ENCODE peak calls at places on chromosome 1, in seven cellular contexts. I, Z, U, J, Q, B and M are unnamed samples.

GRCh38 chr1:8026153-8026975 is at the start of gene ERRFI1:
- DNase-seq in J (peak; percentile 85), I (peak; percentile 93), U (no peak), Q (peak; percentile 95), B (peak; percentile 91), Z (peak; percentile 84), M (peak; percentile 97)

GRCh38 chr1:163066686-163067085 is 2.5 kb upstream of the RGS4 start:
- DNase-seq in Z (no peak), I (no peak), U (no peak), B (no peak), J (no peak), Q (no peak), M (no peak)

GRCh38 chr1:78790174-78790573 is 140.5 kb downstream of the IFI44 start:
- DNase-seq in U (no peak), B (no peak), Z (no peak), Q (no peak), J (no peak), I (no peak), M (no peak)

GRCh38 chr1:161816201-161816600 is 50.1 kb downstream of the ATF6 start:
- DNase-seq in Z (peak; percentile 55), U (peak; percentile 39), B (peak; percentile 15), Q (no peak), J (no peak), I (no peak), M (peak; percentile 27)

GRCh38 chr1:23368562-23369334 is 888 bp downstream of the ZNF436 start:
- DNase-seq in B (peak; percentile 92), J (peak; percentile 81), Q (peak; percentile 93), I (peak; percentile 87), Z (peak; percentile 90), U (peak; percentile 78), M (peak; percentile 95)

GRCh38 chr1:10889628-10890353 is 93.3 kb upstream of the CASZ1 start:
- DNase-seq in J (no peak), I (no peak), B (no peak), Q (no peak), U (no peak), Z (no peak), M (peak; percentile 68)

GRCh38 chr1:21338568-21339401 is 48.5 kb upstream of the ECE1 start:
- DNase-seq in Q (peak; percentile 90), I (no peak), U (no peak), J (no peak), B (peak; percentile 55), Z (peak; percentile 89), M (peak; percentile 83)

GRCh38 chr1:178282949-178283367 is 189.1 kb downstream of the RASAL2 start:
- DNase-seq in Q (no peak), Z (peak; percentile 6), B (peak; percentile 57), U (no peak), I (no peak), J (no peak), M (no peak)

GRCh38 chr1:157089789-157090188 is 9.8 kb downstream of the ETV3L start:
- DNase-seq in U (no peak), Z (no peak), B (no peak), J (no peak), I (no peak), Q (no peak), M (no peak)